ENCODE peak calls at places on chromosome 17, in six cellular contexts. O, V, Z, W, I and Q are unnamed samples.

GRCh38 chr17:79192503-79193500 is 118.2 kb downstream of the ENGASE start:
- DNase-seq in V (peak), O (peak), Z (peak), I (peak), W (no peak), Q (no peak)

GRCh38 chr17:19433727-19434340 is 22.8 kb downstream of the RNF112 start:
- DNase-seq in I (no peak), V (no peak), Z (no peak), O (no peak), W (no peak), Q (no peak)

GRCh38 chr17:79027925-79028491 is 4.0 kb downstream of the C1QTNF1 start:
- DNase-seq in W (no peak), O (no peak), Z (no peak), I (no peak), V (peak), Q (peak)

GRCh38 chr17:3574231-3574630 is 16.6 kb upstream of the TRPV3 start:
- DNase-seq in Z (no peak), V (no peak), O (no peak), I (no peak), W (no peak), Q (no peak)

GRCh38 chr17:10099051-10099571 is 99.3 kb downstream of the GAS7 start:
- DNase-seq in V (no peak), I (no peak), Z (no peak), O (no peak), W (no peak), Q (peak)

GRCh38 chr17:73598131-73598680 is 46.0 kb downstream of the SDK2 start:
- DNase-seq in O (no peak), I (no peak), V (no peak), W (no peak), Z (no peak), Q (no peak)

GRCh38 chr17:74566132-74566753 is 1.1 kb downstream of the CD300H start:
- DNase-seq in W (peak), V (peak), I (peak), O (peak), Z (peak), Q (no peak)

GRCh38 chr17:20706752-20707372 is 127.3 kb downstream of the CDRT15L2 start:
- DNase-seq in V (no peak), W (no peak), O (no peak), I (no peak), Z (no peak), Q (no peak)

GRCh38 chr17:30321314-30321713 is 12.5 kb downstream of the TMIGD1 start:
- DNase-seq in W (no peak), O (no peak), I (no peak), Z (no peak), V (no peak), Q (no peak)

GRCh38 chr17:35931794-35932419 is 1.3 kb upstream of the RDM1 start:
- DNase-seq in Z (no peak), W (no peak), I (no peak), O (peak), V (peak), Q (no peak)

GRCh38 chr17:57518587-57519118 is 226.4 kb downstream of the CCDC182 start:
- DNase-seq in V (no peak), W (no peak), O (no peak), I (no peak), Z (no peak), Q (no peak)

GRCh38 chr17:30300803-30301202 is 9.1 kb upstream of the BLMH start:
- DNase-seq in O (no peak), V (no peak), Z (no peak), W (no peak), I (no peak), Q (no peak)

GRCh38 chr17:76138234-76138895 is 2.7 kb downstream of the FOXJ1 start:
- DNase-seq in I (peak), O (no peak), V (no peak), Z (peak), W (no peak), Q (no peak)

GRCh38 chr17:32664936-32665583 is 178.3 kb downstream of the CDK5R1 start:
- DNase-seq in W (no peak), I (no peak), Z (no peak), V (no peak), O (no peak), Q (no peak)

GRCh38 chr17:80381416-80381923 is 33.5 kb upstream of the ENDOV start:
- DNase-seq in V (no peak), I (no peak), Z (no peak), O (no peak), W (no peak), Q (no peak)

GRCh38 chr17:10192963-10193362 is 5.4 kb downstream of the GAS7 start:
- DNase-seq in I (no peak), O (no peak), W (no peak), V (peak), Z (no peak), Q (peak)

GRCh38 chr17:15651583-15652110 is 32.1 kb upstream of the FBXW10B start:
- DNase-seq in V (peak), O (peak), I (peak), W (peak), Z (peak), Q (peak)
- TF ChIP-seq POLR2A in V (peak), O (no peak), I (no peak), W (no peak), Z (peak), Q (peak)

DNA sequence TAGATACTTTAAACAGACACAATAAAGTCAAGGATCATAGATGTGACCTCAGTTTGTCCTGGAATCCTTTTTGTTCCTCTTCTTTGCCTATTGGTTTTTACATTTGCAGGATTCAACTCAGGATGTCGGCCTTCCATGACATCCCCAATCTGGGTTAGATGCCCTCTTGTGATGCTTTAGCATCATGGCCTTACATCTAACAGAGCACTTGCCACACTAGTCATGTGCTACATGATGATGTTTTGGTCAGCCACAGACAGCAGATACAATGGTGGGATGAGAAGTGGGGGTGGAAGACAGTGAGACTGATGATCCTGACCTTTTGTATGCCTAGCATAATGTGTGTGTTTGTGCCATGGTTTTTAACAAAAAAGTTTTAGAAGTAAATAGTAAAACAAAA is 1.8 kb upstream of the SYNRG start:
- DNase-seq in O (no peak), W (no peak), I (no peak), V (no peak), Z (no peak), Q (no peak)
- TF ChIP-seq POLR2A in O (no peak), W (no peak), I (no peak), V (no peak), Z (no peak), Q (no peak)

DNA sequence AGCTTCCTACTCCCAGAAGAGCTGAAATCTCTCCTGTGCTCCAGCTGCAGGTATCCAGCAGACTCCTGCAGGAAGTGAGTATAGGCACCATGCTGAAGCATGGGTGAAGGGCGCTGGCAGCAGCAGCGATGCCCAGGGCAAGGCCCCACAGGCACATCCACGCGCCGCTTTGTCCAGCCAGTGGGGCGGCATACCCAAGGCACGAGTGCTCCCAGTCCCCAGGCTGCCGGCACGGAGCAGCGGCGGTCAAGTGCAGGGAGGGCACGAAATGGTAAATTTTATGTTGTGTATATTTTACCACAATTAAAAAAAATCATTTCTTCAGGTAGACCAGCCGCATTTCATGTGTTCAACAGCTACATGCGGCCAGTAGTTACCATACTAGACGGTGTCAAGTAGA is 73.1 kb downstream of the HIC1 start:
- DNase-seq in O (no peak), I (no peak), W (no peak), V (no peak), Z (no peak), Q (no peak)
- TF ChIP-seq POLR2A in O (no peak), I (no peak), W (no peak), V (no peak), Z (no peak), Q (no peak)

GRCh38 chr17:40121886-40122465 is at the start of gene MSL1:
- DNase-seq in Z (peak), V (peak), O (peak), I (peak), W (peak), Q (peak)
- TF ChIP-seq POLR2A in Z (peak), V (peak), O (no peak), I (no peak), W (peak), Q (peak)